ENCODE peak calls at places on chromosomes 3 and 15, in eight cellular contexts. R, P, J, H, S, L, F and E are unnamed samples.

GRCh38 chr15:92638709-92639365 is 16.7 kb downstream of the FAM174B start:
- DNase-seq in R (no peak), P (no peak), J (no peak), H (no peak), S (no peak), L (no peak), F (no peak), E (peak; percentile 75)

GRCh38 chr15:99057020-99057419 is 47.9 kb upstream of the SYNM start:
- DNase-seq in R (no peak), P (no peak), J (no peak), H (no peak), S (peak; percentile 43), L (no peak), F (no peak), E (no peak)

GRCh38 chr15:31270767-31271166 is 55.9 kb upstream of the KLF13 start:
- DNase-seq in R (peak; percentile 9), P (no peak), J (peak; percentile 46), H (no peak), S (peak; percentile 78), L (no peak), F (no peak), E (peak; percentile 7)

GRCh38 chr15:58551764-58552504 is 120.1 kb downstream of the LIPC start:
- DNase-seq in R (no peak), P (peak; percentile 95), J (no peak), H (peak; percentile 99), S (peak; percentile 47), L (no peak), F (no peak), E (no peak)

GRCh38 chr3:25447285-25447684 is 19.2 kb downstream of the RARB start:
- DNase-seq in R (no peak), P (no peak), J (no peak), H (no peak), S (no peak), L (no peak), F (no peak), E (no peak)

GRCh38 chr3:158702815-158703481 is 29.3 kb downstream of the RARRES1 start:
- DNase-seq in R (no peak), P (peak; percentile 76), J (no peak), H (peak; percentile 79), S (no peak), L (no peak), F (no peak), E (no peak)

GRCh38 chr15:60328852-60329443 is 68.8 kb downstream of the ANXA2 start:
- DNase-seq in R (peak; percentile 16), P (peak; percentile 57), J (peak; percentile 68), H (peak; percentile 44), S (peak; percentile 43), L (peak; percentile 33), F (peak; percentile 29), E (no peak)

GRCh38 chr3:154955907-154956533 is 124.1 kb upstream of the MME start:
- DNase-seq in R (no peak), P (no peak), J (no peak), H (no peak), S (no peak), L (no peak), F (no peak), E (no peak)

GRCh38 chr3:141578197-141578596 is 91.4 kb downstream of the RASA2 start:
- DNase-seq in R (no peak), P (peak; percentile 41), J (no peak), H (peak; percentile 70), S (no peak), L (no peak), F (no peak), E (no peak)

GRCh38 chr3:102069211-102069662 is 219.9 kb downstream of the NFKBIZ start:
- DNase-seq in R (no peak), P (peak; percentile 89), J (no peak), H (peak; percentile 92), S (no peak), L (no peak), F (no peak), E (no peak)

GRCh38 chr15:98954411-98954810 is 53.2 kb downstream of the PGPEP1L start:
- DNase-seq in R (peak; percentile 67), P (peak; percentile 36), J (no peak), H (peak; percentile 36), S (no peak), L (no peak), F (no peak), E (peak; percentile 70)

GRCh38 chr3:98734737-98735136 is 28.4 kb upstream of the ST3GAL6 start:
- DNase-seq in R (no peak), P (peak; percentile 40), J (no peak), H (no peak), S (no peak), L (no peak), F (no peak), E (no peak)

GRCh38 chr3:135556184-135556583 is 409.3 kb upstream of the PPP2R3A start:
- DNase-seq in R (no peak), P (no peak), J (no peak), H (no peak), S (no peak), L (no peak), F (no peak), E (no peak)

GRCh38 chr3:50378757-50379156 is 19.4 kb upstream of the TMEM115 start:
- DNase-seq in R (no peak), P (no peak), J (no peak), H (no peak), S (no peak), L (no peak), F (no peak), E (no peak)

GRCh38 chr15:98745179-98745578 is 96.8 kb downstream of the IGF1R start:
- DNase-seq in R (no peak), P (no peak), J (no peak), H (no peak), S (no peak), L (no peak), F (no peak), E (no peak)

GRCh38 chr3:152319256-152319655 is 50.5 kb downstream of the MBNL1 start:
- DNase-seq in R (no peak), P (no peak), J (no peak), H (no peak), S (no peak), L (no peak), F (no peak), E (no peak)

GRCh38 chr15:100113351-100114075 is 228.3 kb downstream of the ADAMTS17 start:
- DNase-seq in R (no peak), P (no peak), J (peak; percentile 50), H (peak; percentile 5), S (no peak), L (no peak), F (no peak), E (peak; percentile 22)

GRCh38 chr3:194194757-194195086 is 58.8 kb downstream of the HES1 start:
- DNase-seq in R (no peak), P (no peak), J (no peak), H (no peak), S (no peak), L (no peak), F (no peak), E (no peak)

GRCh38 chr3:119662604-119663377 is 2.4 kb upstream of the POPDC2 start:
- DNase-seq in R (no peak), P (peak; percentile 45), J (no peak), H (peak; percentile 57), S (no peak), L (no peak), F (no peak), E (no peak)

GRCh38 chr3:15506571-15506970 is 14.9 kb downstream of the COLQ start:
- DNase-seq in R (no peak), P (no peak), J (peak; percentile 39), H (no peak), S (no peak), L (no peak), F (no peak), E (no peak)

GRCh38 chr15:31025996-31026395 is 34.6 kb upstream of the MTMR10 start:
- DNase-seq in R (no peak), P (no peak), J (no peak), H (no peak), S (peak; percentile 9), L (no peak), F (no peak), E (no peak)

GRCh38 chr3:155512867-155513261 is 219.4 kb upstream of the STRIT1 start:
- DNase-seq in R (no peak), P (no peak), J (no peak), H (no peak), S (no peak), L (no peak), F (no peak), E (no peak)

GRCh38 chr3:116034797-116035196 is 410.5 kb downstream of the LSAMP start:
- DNase-seq in R (no peak), P (no peak), J (no peak), H (no peak), S (no peak), L (no peak), F (no peak), E (no peak)

GRCh38 chr3:69838217-69838616 is 99.0 kb downstream of the MITF start:
- DNase-seq in R (no peak), P (peak; percentile 53), J (no peak), H (peak; percentile 94), S (no peak), L (no peak), F (no peak), E (no peak)

GRCh38 chr15:100762289-100762688 is 117.3 kb upstream of the ALDH1A3 start:
- DNase-seq in R (no peak), P (no peak), J (peak; percentile 41), H (no peak), S (no peak), L (no peak), F (no peak), E (no peak)

GRCh38 chr15:68812596-68813548 is 7.8 kb downstream of the ANP32A start:
- DNase-seq in R (no peak), P (peak; percentile 30), J (no peak), H (peak; percentile 68), S (no peak), L (no peak), F (no peak), E (no peak)

GRCh38 chr15:67945951-67946700 is 106.3 kb upstream of the RNU6-1 start:
- DNase-seq in R (no peak), P (peak; percentile 50), J (no peak), H (peak; percentile 48), S (peak; percentile 83), L (no peak), F (no peak), E (no peak)

GRCh38 chr3:14340960-14341708 is 61.3 kb upstream of the SLC6A6 start:
- DNase-seq in R (no peak), P (peak; percentile 63), J (no peak), H (no peak), S (no peak), L (no peak), F (no peak), E (no peak)